ENCODE peak calls at places on chromosome 2, in seven cellular contexts. One of them, this sample, is unnamed.

GRCh38 chr2:40287201-40287600 is 164.7 kb downstream of the SLC8A1 start:
- DNase-seq in bronchial epithelial cell: peak
- DNase-seq in tibial artery: no peak
- DNase-seq in osteoblast: no peak
- DNase-seq in spleen: no peak
- DNase-seq in H9: no peak
- DNase-seq in body of pancreas: no peak
- DNase-seq in this sample: no peak

GRCh38 chr2:171166328-171166983 is 5.8 kb upstream of the TLK1 start:
- DNase-seq in bronchial epithelial cell: no peak
- DNase-seq in tibial artery: no peak
- DNase-seq in osteoblast: no peak
- DNase-seq in spleen: no peak
- DNase-seq in H9: no peak
- DNase-seq in body of pancreas: no peak
- DNase-seq in this sample: no peak

GRCh38 chr2:84918430-84918829 is 13.0 kb downstream of the TMSB10 start:
- DNase-seq in bronchial epithelial cell: no peak
- DNase-seq in tibial artery: no peak
- DNase-seq in osteoblast: peak
- DNase-seq in spleen: no peak
- DNase-seq in H9: no peak
- DNase-seq in body of pancreas: no peak
- DNase-seq in this sample: no peak

GRCh38 chr2:240930096-240930630 is 24.0 kb downstream of the CROCC2 start:
- DNase-seq in bronchial epithelial cell: no peak
- DNase-seq in tibial artery: no peak
- DNase-seq in osteoblast: peak
- DNase-seq in spleen: no peak
- DNase-seq in H9: peak
- DNase-seq in body of pancreas: no peak
- DNase-seq in this sample: no peak

GRCh38 chr2:237435844-237436590 is 22.1 kb upstream of the COL6A3 start:
- DNase-seq in bronchial epithelial cell: no peak
- DNase-seq in tibial artery: peak
- DNase-seq in osteoblast: peak
- DNase-seq in spleen: no peak
- DNase-seq in H9: no peak
- DNase-seq in body of pancreas: no peak
- DNase-seq in this sample: no peak

GRCh38 chr2:200382883-200383282 is 76.4 kb downstream of the SPATS2L start:
- DNase-seq in bronchial epithelial cell: no peak
- DNase-seq in tibial artery: no peak
- DNase-seq in osteoblast: no peak
- DNase-seq in spleen: no peak
- DNase-seq in H9: peak
- DNase-seq in body of pancreas: no peak
- DNase-seq in this sample: no peak

GRCh38 chr2:1713839-1714236 is 30.5 kb downstream of the PXDN start:
- DNase-seq in bronchial epithelial cell: no peak
- DNase-seq in tibial artery: no peak
- DNase-seq in osteoblast: no peak
- DNase-seq in spleen: no peak
- DNase-seq in H9: no peak
- DNase-seq in body of pancreas: no peak
- DNase-seq in this sample: no peak

GRCh38 chr2:217489145-217489960 is 513.4 kb downstream of the TNS1 start:
- DNase-seq in bronchial epithelial cell: peak
- DNase-seq in tibial artery: no peak
- DNase-seq in osteoblast: peak
- DNase-seq in spleen: no peak
- DNase-seq in H9: peak
- DNase-seq in body of pancreas: no peak
- DNase-seq in this sample: peak

GRCh38 chr2:26347286-26347865 is 787 bp upstream of the ADGRF3 start:
- DNase-seq in bronchial epithelial cell: no peak
- DNase-seq in tibial artery: no peak
- DNase-seq in osteoblast: peak
- DNase-seq in spleen: no peak
- DNase-seq in H9: no peak
- DNase-seq in body of pancreas: no peak
- DNase-seq in this sample: no peak

GRCh38 chr2:25076749-25077148 is 34.9 kb downstream of the EFR3B start:
- DNase-seq in bronchial epithelial cell: no peak
- DNase-seq in tibial artery: no peak
- DNase-seq in osteoblast: no peak
- DNase-seq in spleen: no peak
- DNase-seq in H9: no peak
- DNase-seq in body of pancreas: no peak
- DNase-seq in this sample: no peak

DNA sequence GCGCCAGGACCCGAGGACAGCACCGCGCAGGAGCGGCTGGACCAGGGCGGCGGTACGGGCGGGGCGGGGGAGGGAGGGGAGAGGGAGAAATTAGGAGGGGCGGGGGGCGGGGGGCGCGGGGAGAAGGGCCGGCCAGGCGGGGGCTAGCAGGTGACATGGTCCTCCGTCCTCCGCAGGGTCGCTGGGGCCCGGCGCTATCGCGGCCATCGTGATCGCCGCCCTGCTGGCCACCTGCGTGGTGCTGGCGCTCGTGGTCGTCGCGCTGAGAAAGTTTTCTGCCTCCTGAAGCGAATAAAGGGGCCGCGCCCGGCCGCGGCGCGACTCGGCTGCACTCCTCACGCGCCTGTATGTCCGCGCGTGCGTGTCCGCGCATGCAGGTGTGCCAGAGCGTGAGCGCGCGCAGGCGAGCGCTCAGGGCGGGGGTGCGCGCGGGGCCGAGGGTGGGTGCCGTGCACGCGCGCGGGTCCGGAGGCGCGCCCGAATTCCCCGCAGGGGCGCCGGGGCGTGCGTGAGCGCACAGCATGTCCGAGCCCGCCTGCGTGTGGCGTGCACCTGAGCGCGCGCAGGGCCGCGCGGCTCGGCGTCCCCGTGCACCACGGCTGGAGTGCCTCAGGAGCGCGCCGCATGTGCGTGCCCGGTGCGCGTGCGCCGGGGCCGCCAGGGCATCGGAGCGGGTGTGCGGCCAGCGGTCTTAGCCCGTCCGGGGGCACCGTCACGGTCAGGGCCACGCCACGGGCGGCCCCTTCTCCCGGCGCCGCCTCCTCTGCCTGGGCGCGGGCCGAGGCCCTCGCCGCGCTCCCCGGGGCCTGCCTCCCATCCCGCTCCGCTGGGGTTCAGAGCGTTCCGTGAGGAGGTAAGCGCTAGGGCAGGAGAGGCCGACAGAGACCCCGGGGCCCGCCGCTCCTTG is 6.3 kb downstream of the SNORC start:
- DNase-seq in bronchial epithelial cell: no peak
- DNase-seq in tibial artery: no peak
- DNase-seq in osteoblast: peak
- DNase-seq in spleen: no peak
- DNase-seq in H9: no peak
- DNase-seq in body of pancreas: no peak
- DNase-seq in this sample: no peak
- TF ChIP-seq CTCF in bronchial epithelial cell: peak
- TF ChIP-seq CTCF in tibial artery: no peak
- TF ChIP-seq CTCF in osteoblast: no peak
- TF ChIP-seq CTCF in spleen: peak
- TF ChIP-seq CTCF in H9: peak
- TF ChIP-seq CTCF in body of pancreas: peak
- TF ChIP-seq CTCF in this sample: no peak

DNA sequence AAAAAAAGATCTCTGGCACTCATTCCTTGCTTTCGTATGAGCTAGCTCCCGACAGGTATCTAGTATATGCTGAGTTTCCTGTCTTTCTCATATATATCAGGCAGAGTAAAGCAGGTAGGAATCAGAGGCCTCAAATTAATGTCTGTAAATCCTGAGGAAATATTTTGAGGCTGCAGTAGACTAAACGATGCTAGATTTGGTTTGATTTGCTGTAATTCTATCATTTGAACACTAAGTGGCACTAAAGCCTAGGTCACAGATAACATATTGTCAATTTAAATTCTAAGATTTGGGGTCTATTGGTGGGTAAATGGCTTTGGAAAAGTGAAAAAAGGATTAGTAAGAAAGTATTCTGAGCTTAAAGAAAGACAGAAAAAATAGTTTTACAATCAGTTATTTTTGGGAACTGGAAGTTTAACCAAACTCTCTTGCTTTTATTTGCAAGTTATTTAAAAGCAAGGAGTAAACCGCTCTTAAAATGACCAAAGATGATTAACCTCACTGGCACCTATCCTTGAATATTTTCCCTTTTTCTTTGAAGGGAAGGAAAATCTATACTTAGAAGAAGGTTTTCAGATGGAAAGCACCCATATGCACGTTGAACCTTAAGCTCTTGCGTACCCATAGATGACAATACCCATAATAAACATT is 37.6 kb upstream of the SLC4A10 start:
- DNase-seq in bronchial epithelial cell: peak
- DNase-seq in tibial artery: no peak
- DNase-seq in osteoblast: peak
- DNase-seq in spleen: no peak
- DNase-seq in H9: no peak
- DNase-seq in body of pancreas: no peak
- DNase-seq in this sample: peak
- TF ChIP-seq CTCF in bronchial epithelial cell: peak
- TF ChIP-seq CTCF in tibial artery: peak
- TF ChIP-seq CTCF in osteoblast: peak
- TF ChIP-seq CTCF in spleen: peak
- TF ChIP-seq CTCF in H9: peak
- TF ChIP-seq CTCF in body of pancreas: peak
- TF ChIP-seq CTCF in this sample: peak

GRCh38 chr2:44954902-44955592 is 13.5 kb downstream of the SIX3 start:
- DNase-seq in bronchial epithelial cell: no peak
- DNase-seq in tibial artery: no peak
- DNase-seq in osteoblast: peak
- DNase-seq in spleen: no peak
- DNase-seq in H9: no peak
- DNase-seq in body of pancreas: no peak
- DNase-seq in this sample: no peak
- TF ChIP-seq CTCF in bronchial epithelial cell: no peak
- TF ChIP-seq CTCF in tibial artery: no peak
- TF ChIP-seq CTCF in osteoblast: no peak
- TF ChIP-seq CTCF in spleen: no peak
- TF ChIP-seq CTCF in H9: no peak
- TF ChIP-seq CTCF in body of pancreas: no peak
- TF ChIP-seq CTCF in this sample: no peak

GRCh38 chr2:136927156-136927555 is 161.8 kb downstream of the THSD7B start:
- DNase-seq in bronchial epithelial cell: no peak
- DNase-seq in tibial artery: no peak
- DNase-seq in osteoblast: no peak
- DNase-seq in spleen: no peak
- DNase-seq in H9: no peak
- DNase-seq in body of pancreas: no peak
- DNase-seq in this sample: no peak

GRCh38 chr2:136935119-136935518 is 169.8 kb downstream of the THSD7B start:
- DNase-seq in bronchial epithelial cell: no peak
- DNase-seq in tibial artery: no peak
- DNase-seq in osteoblast: no peak
- DNase-seq in spleen: no peak
- DNase-seq in H9: no peak
- DNase-seq in body of pancreas: no peak
- DNase-seq in this sample: no peak

GRCh38 chr2:136929531-136929930 is 164.2 kb downstream of the THSD7B start:
- DNase-seq in bronchial epithelial cell: no peak
- DNase-seq in tibial artery: no peak
- DNase-seq in osteoblast: no peak
- DNase-seq in spleen: no peak
- DNase-seq in H9: no peak
- DNase-seq in body of pancreas: no peak
- DNase-seq in this sample: no peak

DNA sequence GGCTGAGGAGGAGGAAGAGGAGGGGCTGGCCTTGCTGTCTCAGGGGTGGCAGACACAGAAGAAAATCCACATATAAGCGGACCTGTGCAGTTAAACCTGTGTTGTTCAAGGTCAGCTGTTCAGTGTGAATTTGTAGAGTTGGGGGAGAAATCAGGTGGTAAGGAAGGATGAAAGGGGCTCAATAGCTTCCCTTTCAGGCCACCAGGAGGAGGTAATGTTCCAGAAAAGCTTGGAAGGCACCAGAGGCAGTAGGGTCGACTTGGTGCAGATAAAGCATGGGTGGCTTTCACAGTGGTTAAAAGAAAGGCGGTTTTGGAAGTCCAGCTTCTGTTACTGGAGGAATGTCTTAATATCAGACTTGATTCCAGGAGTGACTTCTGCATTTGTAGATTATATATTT is 167.4 kb downstream of the THSD7B start:
- DNase-seq in bronchial epithelial cell: peak
- DNase-seq in tibial artery: no peak
- DNase-seq in osteoblast: no peak
- DNase-seq in spleen: no peak
- DNase-seq in H9: peak
- DNase-seq in body of pancreas: no peak
- DNase-seq in this sample: peak
- TF ChIP-seq CTCF in bronchial epithelial cell: peak
- TF ChIP-seq CTCF in tibial artery: no peak
- TF ChIP-seq CTCF in osteoblast: peak
- TF ChIP-seq CTCF in spleen: no peak
- TF ChIP-seq CTCF in H9: peak
- TF ChIP-seq CTCF in body of pancreas: no peak
- TF ChIP-seq CTCF in this sample: peak

GRCh38 chr2:74505448-74506246 is 1.8 kb downstream of the PCGF1 start:
- DNase-seq in bronchial epithelial cell: no peak
- DNase-seq in tibial artery: no peak
- DNase-seq in osteoblast: peak
- DNase-seq in spleen: peak
- DNase-seq in H9: no peak
- DNase-seq in body of pancreas: no peak
- DNase-seq in this sample: no peak

GRCh38 chr2:74504591-74504990 is 2.9 kb downstream of the PCGF1 start:
- DNase-seq in bronchial epithelial cell: no peak
- DNase-seq in tibial artery: no peak
- DNase-seq in osteoblast: peak
- DNase-seq in spleen: peak
- DNase-seq in H9: no peak
- DNase-seq in body of pancreas: no peak
- DNase-seq in this sample: no peak

GRCh38 chr2:74507926-74508520 is 528 bp upstream of the PCGF1 start:
- DNase-seq in bronchial epithelial cell: peak
- DNase-seq in tibial artery: peak
- DNase-seq in osteoblast: peak
- DNase-seq in spleen: peak
- DNase-seq in H9: peak
- DNase-seq in body of pancreas: no peak
- DNase-seq in this sample: peak

GRCh38 chr2:74510272-74510671 is 2.8 kb upstream of the PCGF1 start:
- DNase-seq in bronchial epithelial cell: no peak
- DNase-seq in tibial artery: no peak
- DNase-seq in osteoblast: no peak
- DNase-seq in spleen: no peak
- DNase-seq in H9: no peak
- DNase-seq in body of pancreas: no peak
- DNase-seq in this sample: no peak

GRCh38 chr2:74507145-74507925 is at the start of gene PCGF1:
- DNase-seq in bronchial epithelial cell: peak
- DNase-seq in tibial artery: peak
- DNase-seq in osteoblast: peak
- DNase-seq in spleen: peak
- DNase-seq in H9: peak
- DNase-seq in body of pancreas: peak
- DNase-seq in this sample: peak
- TF ChIP-seq CTCF in bronchial epithelial cell: no peak
- TF ChIP-seq CTCF in tibial artery: peak
- TF ChIP-seq CTCF in osteoblast: peak
- TF ChIP-seq CTCF in spleen: peak
- TF ChIP-seq CTCF in H9: peak
- TF ChIP-seq CTCF in body of pancreas: peak
- TF ChIP-seq CTCF in this sample: no peak

GRCh38 chr2:71071681-71072398 is 3.4 kb downstream of the NAGK start:
- DNase-seq in bronchial epithelial cell: peak
- DNase-seq in tibial artery: peak
- DNase-seq in osteoblast: peak
- DNase-seq in spleen: peak
- DNase-seq in H9: no peak
- DNase-seq in body of pancreas: no peak
- DNase-seq in this sample: no peak
- TF ChIP-seq CTCF in bronchial epithelial cell: no peak
- TF ChIP-seq CTCF in tibial artery: no peak
- TF ChIP-seq CTCF in osteoblast: no peak
- TF ChIP-seq CTCF in spleen: peak
- TF ChIP-seq CTCF in H9: peak
- TF ChIP-seq CTCF in body of pancreas: no peak
- TF ChIP-seq CTCF in this sample: no peak

This sample was measured in MCF 10A.